ENCODE peak calls at places on chromosome 13, in six cellular contexts. G, W, F, C, J and X are unnamed samples.

GRCh38 chr13:108408670-108409069 is 139.2 kb downstream of the TNFSF13B start:
- DNase-seq in C (no peak), G (no peak), F (no peak), J (no peak), W (no peak), X (no peak)

GRCh38 chr13:41813426-41813825 is 147.5 kb downstream of the VWA8 start:
- DNase-seq in F (no peak), W (no peak), G (peak; percentile 66), C (no peak), J (no peak), X (no peak)

GRCh38 chr13:60112771-60113170 is 51.0 kb downstream of the DIAPH3 start:
- DNase-seq in F (no peak), W (no peak), G (peak; percentile 69), J (no peak), C (no peak), X (no peak)

GRCh38 chr13:30577381-30577780 is 40.3 kb upstream of the USPL1 start:
- DNase-seq in G (peak; percentile 95), C (no peak), J (peak; percentile 19), F (no peak), W (no peak), X (peak; percentile 92)

GRCh38 chr13:65855276-65855675 is 1374.9 kb downstream of the PCDH9 start:
- DNase-seq in F (no peak), C (no peak), G (peak; percentile 41), W (no peak), J (no peak), X (no peak)

GRCh38 chr13:79749985-79750551 is 269.1 kb downstream of the NDFIP2 start:
- DNase-seq in W (peak; percentile 41), G (peak; percentile 97), C (peak; percentile 21), F (no peak), J (peak; percentile 90), X (peak; percentile 92)

GRCh38 chr13:23871616-23872220 is 17.5 kb downstream of the MIPEP start:
- DNase-seq in W (no peak), G (peak; percentile 59), J (no peak), F (no peak), C (no peak), X (peak; percentile 59)

GRCh38 chr13:107743983-107744382 is 471.4 kb downstream of the LIG4 start:
- DNase-seq in G (peak; percentile 84), J (no peak), W (no peak), F (no peak), C (no peak), X (peak; percentile 80)

GRCh38 chr13:100665403-100665802 is 9.2 kb downstream of the TMTC4 start:
- DNase-seq in F (no peak), G (no peak), J (no peak), W (no peak), C (no peak), X (no peak)

GRCh38 chr13:25525884-25526283 is 154.1 kb downstream of the ATP8A2 start:
- DNase-seq in J (no peak), F (no peak), C (no peak), W (no peak), G (no peak), X (no peak)

GRCh38 chr13:59364508-59365187 is 799.1 kb downstream of the DIAPH3 start:
- DNase-seq in J (no peak), C (no peak), G (no peak), F (no peak), W (peak; percentile 38), X (no peak)

GRCh38 chr13:108508263-108508662 is 121.1 kb upstream of the MYO16 start:
- DNase-seq in J (no peak), F (no peak), W (peak; percentile 40), G (peak; percentile 29), C (peak; percentile 36), X (peak; percentile 41)

GRCh38 chr13:88196106-88196505 is 524.9 kb downstream of the SLITRK5 start:
- DNase-seq in C (no peak), F (no peak), W (no peak), J (no peak), G (no peak), X (no peak)

GRCh38 chr13:58792854-58793253 is 1161.3 kb downstream of the PCDH17 start:
- DNase-seq in F (no peak), W (no peak), J (no peak), C (no peak), G (no peak), X (no peak)

GRCh38 chr13:28147489-28147888 is 9.1 kb downstream of the PAN3 start:
- DNase-seq in W (no peak), J (no peak), C (no peak), F (no peak), G (peak; percentile 30), X (no peak)

GRCh38 chr13:50678464-50679162 is 164.9 kb downstream of the DLEU7 start:
- DNase-seq in G (peak; percentile 60), C (no peak), W (no peak), F (no peak), J (no peak), X (peak; percentile 60)

GRCh38 chr13:35712907-35713685 is 236.6 kb upstream of the MAB21L1 start:
- DNase-seq in W (no peak), C (no peak), G (peak; percentile 71), F (no peak), J (peak; percentile 86), X (peak; percentile 33)

GRCh38 chr13:36370108-36370429 is 23.9 kb upstream of the SPART start:
- DNase-seq in F (no peak), G (no peak), W (no peak), C (no peak), J (no peak), X (no peak)

GRCh38 chr13:86813198-86813597 is 858.0 kb upstream of the SLITRK5 start:
- DNase-seq in F (no peak), J (no peak), G (no peak), W (no peak), C (no peak), X (no peak)

GRCh38 chr13:95153647-95154405 is 147.4 kb downstream of the ABCC4 start:
- DNase-seq in J (no peak), G (peak; percentile 21), F (no peak), C (no peak), W (no peak), X (peak; percentile 47)

GRCh38 chr13:112715715-112716460 is 26.1 kb downstream of the ATP11A start:
- DNase-seq in W (no peak), F (no peak), C (no peak), G (no peak), J (no peak), X (no peak)

GRCh38 chr13:110005563-110005962 is 219.2 kb upstream of the IRS2 start:
- DNase-seq in G (no peak), W (no peak), C (no peak), F (no peak), J (no peak), X (no peak)

GRCh38 chr13:51625555-51626345 is 41.5 kb downstream of the WDFY2 start:
- DNase-seq in W (no peak), J (no peak), F (no peak), C (no peak), G (no peak), X (no peak)

GRCh38 chr13:19845758-19846157 is 17.7 kb downstream of the ZMYM5 start:
- DNase-seq in W (no peak), F (no peak), J (no peak), G (peak; percentile 99), C (no peak), X (peak; percentile 92)
- H3K4me2 ChIP-seq in W (no peak overlapping the region), F (no peak overlapping the region), J (no peak overlapping the region), G (peak overlapping the region; percentile 62), C (no peak overlapping the region), X (no peak overlapping the region)

DNA sequence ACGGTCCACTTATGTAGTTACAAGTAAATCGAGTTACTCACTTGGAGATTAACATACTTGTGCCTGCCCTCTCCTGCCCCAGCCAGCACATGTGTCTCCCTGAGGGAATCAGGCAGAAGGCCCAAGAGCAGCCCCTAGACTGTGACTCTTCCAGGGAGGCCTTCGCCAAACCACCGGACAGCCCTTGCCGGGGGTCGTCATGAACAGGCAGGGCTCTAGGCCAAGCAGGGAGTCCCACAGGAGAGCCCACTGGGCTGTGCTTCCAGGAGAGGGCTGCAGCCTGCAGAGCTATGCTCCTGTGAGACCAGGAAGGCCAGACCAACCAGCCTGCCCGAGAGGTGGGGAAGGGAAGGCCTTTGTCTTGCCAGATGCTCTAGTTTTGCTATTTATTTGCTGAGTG is 283.3 kb downstream of the FOXO1 start:
- DNase-seq in W (peak; percentile 49), G (no peak), J (no peak), F (peak; percentile 54), C (no peak), X (no peak)
- H2AFZ ChIP-seq in W (no peak overlapping the region), G (no peak overlapping the region), J (no peak overlapping the region), F (peak overlapping the region; percentile 10), C (peak overlapping the region; percentile 59), X (no peak overlapping the region)

GRCh38 chr13:22090114-22090513 is 419.2 kb downstream of the FGF9 start:
- DNase-seq in W (no peak), C (no peak), J (no peak), F (no peak), G (no peak), X (no peak)

GRCh38 chr13:22091971-22092300 is 421.1 kb downstream of the FGF9 start:
- DNase-seq in J (peak; percentile 46), W (no peak), G (no peak), C (no peak), F (no peak), X (no peak)

GRCh38 chr13:22095794-22096193 is 424.9 kb downstream of the FGF9 start:
- DNase-seq in F (no peak), W (no peak), C (no peak), G (no peak), J (no peak), X (no peak)

GRCh38 chr13:22092791-22093545 is 422.1 kb downstream of the FGF9 start:
- DNase-seq in F (no peak), W (no peak), J (peak; percentile 67), C (no peak), G (peak; percentile 83), X (peak; percentile 39)

GRCh38 chr13:22091222-22091970 is 420.5 kb downstream of the FGF9 start:
- DNase-seq in G (peak; percentile 79), W (no peak), C (no peak), J (no peak), F (no peak), X (peak; percentile 6)
- H3K14ac ChIP-seq in G (peak overlapping the region; percentile 76), W (no peak overlapping the region), C (no peak overlapping the region), J (no peak overlapping the region), F (no peak overlapping the region), X (no peak overlapping the region)

GRCh38 chr13:113936566-113936965 is 37.3 kb downstream of the C13orf46 start:
- DNase-seq in G (no peak), F (no peak), W (no peak), C (no peak), J (no peak), X (no peak)

GRCh38 chr13:113937497-113938140 is 36.3 kb downstream of the C13orf46 start:
- DNase-seq in C (no peak), J (no peak), G (no peak), F (no peak), W (no peak), X (no peak)

GRCh38 chr13:113936166-113936565 is 37.7 kb downstream of the C13orf46 start:
- DNase-seq in F (no peak), C (no peak), W (no peak), G (no peak), J (no peak), X (no peak)

GRCh38 chr13:113938246-113938645 is 35.6 kb downstream of the C13orf46 start:
- DNase-seq in F (no peak), G (no peak), J (no peak), C (no peak), W (no peak), X (no peak)

DNA sequence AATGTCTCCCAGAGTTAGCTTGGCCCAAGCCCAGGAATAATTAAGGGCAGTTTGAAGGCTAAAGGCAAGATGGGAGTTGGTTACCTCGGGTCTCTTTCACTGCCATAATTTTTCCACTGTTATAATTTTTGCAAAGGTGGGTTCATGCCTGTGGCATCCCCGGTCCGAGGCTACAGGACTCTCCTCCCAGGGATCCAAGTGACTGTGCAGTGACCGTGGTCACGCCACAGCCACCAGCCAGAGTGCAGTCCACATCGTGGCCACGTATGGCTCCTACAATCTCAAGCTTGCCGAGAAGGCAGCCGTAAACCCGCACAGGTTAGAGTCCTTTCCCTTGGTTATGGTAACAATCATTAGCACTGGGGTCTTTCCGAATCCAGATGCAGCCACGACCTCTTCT is 36.8 kb downstream of the C13orf46 start:
- DNase-seq in C (no peak), G (no peak), F (no peak), J (no peak), W (no peak), X (no peak)
- H3K4me2 ChIP-seq in C (no peak overlapping the region), G (no peak overlapping the region), F (no peak overlapping the region), J (no peak overlapping the region), W (no peak overlapping the region), X (no peak overlapping the region)